ENCODE peak calls at places on chromosomes 1 and 21, in six cellular contexts. M is body of pancreas; W is CD4-positive, alpha-beta memory T cell; P is left lung; N is heart right ventricle; J is tibial artery. Q is an unnamed sample.

GRCh38 chr1:200427744-200428143 is 17.9 kb upstream of the ZNF281 start:
- DNase-seq in N (no peak), M (no peak), W (no peak), J (no peak), P (no peak), Q (no peak)

GRCh38 chr1:246971322-246971721 is 36.5 kb downstream of the ZNF695 start:
- DNase-seq in W (peak), M (peak), N (peak), J (peak), P (peak), Q (peak)

GRCh38 chr1:33255347-33256311 is 663 bp upstream of the ZNF362 start:
- DNase-seq in J (peak), M (peak), W (peak), N (peak), P (peak), Q (peak)

GRCh38 chr1:240149488-240150094 is 57.9 kb downstream of the FMN2 start:
- DNase-seq in W (no peak), N (no peak), P (no peak), M (no peak), J (no peak), Q (peak)

GRCh38 chr1:185998391-185998790 is 264.2 kb downstream of the HMCN1 start:
- DNase-seq in J (no peak), W (no peak), P (no peak), M (no peak), N (no peak), Q (no peak)

GRCh38 chr1:14117700-14118099 is 417.7 kb downstream of the PRDM2 start:
- DNase-seq in P (no peak), N (no peak), J (no peak), W (no peak), M (no peak), Q (no peak)

GRCh38 chr1:150562384-150563339 is 13.5 kb downstream of the ADAMTSL4 start:
- DNase-seq in W (peak), M (no peak), P (no peak), N (no peak), J (no peak), Q (peak)

GRCh38 chr1:62900566-62900965 is 116.6 kb downstream of the ATG4C start:
- DNase-seq in J (no peak), M (no peak), N (no peak), P (no peak), W (no peak), Q (no peak)

GRCh38 chr1:111732718-111733117 is 6.5 kb downstream of the INKA2 start:
- DNase-seq in J (no peak), M (no peak), W (no peak), P (no peak), N (no peak), Q (no peak)

GRCh38 chr1:203278087-203278884 is 27.0 kb upstream of the BTG2 start:
- DNase-seq in W (no peak), M (peak), N (peak), J (peak), P (peak), Q (peak)

GRCh38 chr1:82646336-82646735 is 845.6 kb downstream of the ADGRL2 start:
- DNase-seq in M (no peak), J (no peak), P (no peak), W (no peak), N (no peak), Q (no peak)

GRCh38 chr1:26410706-26411623 is at the start of gene LIN28A:
- DNase-seq in M (no peak), J (peak), W (no peak), P (peak), N (no peak), Q (no peak)

GRCh38 chr1:8031176-8031785 is 5.2 kb upstream of the ERRFI1 start:
- DNase-seq in J (no peak), N (peak), M (peak), P (no peak), W (peak), Q (no peak)

GRCh38 chr21:25572895-25573310 is 34.4 kb downstream of the MRPL39 start:
- DNase-seq in J (no peak), W (peak), M (no peak), N (no peak), P (no peak), Q (no peak)
- H3K4me3 ChIP-seq in J (no peak), W (no peak), M (no peak), N (no peak), P (no peak), Q (no peak)

DNA sequence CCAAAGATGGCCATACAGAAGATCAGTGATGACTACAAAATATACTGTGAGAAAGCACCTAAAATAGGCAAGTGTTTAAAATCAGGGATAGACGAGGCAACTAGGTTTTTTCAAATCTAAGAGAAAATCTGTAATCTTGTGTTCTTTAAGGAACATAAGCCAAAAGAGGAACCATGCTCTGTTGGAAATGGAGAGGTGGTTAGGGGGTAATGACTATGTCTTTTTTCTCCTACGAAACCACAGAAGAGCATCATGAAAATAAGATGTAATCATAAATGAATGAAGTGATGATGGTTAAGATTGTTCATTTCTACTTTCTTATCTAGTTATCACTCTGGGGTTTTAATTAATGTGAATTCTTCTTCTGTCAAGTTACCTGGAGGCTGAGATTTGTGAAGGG is 43.1 kb downstream of the RGSL1 start:
- DNase-seq in N (no peak), P (no peak), W (no peak), M (no peak), J (no peak), Q (no peak)
- H3K4me3 ChIP-seq in N (no peak), P (no peak), W (no peak), M (no peak), J (no peak), Q (no peak)

GRCh38 chr1:117758444-117759316 is 152.8 kb downstream of the TENT5C start:
- DNase-seq in J (peak), P (peak), M (peak), N (peak), W (peak), Q (peak)
- H3K4me3 ChIP-seq in J (peak), P (peak), M (no peak), N (peak), W (peak), Q (no peak)

GRCh38 chr1:207300970-207301369 is 20.5 kb upstream of the CD55 start:
- DNase-seq in J (no peak), P (no peak), W (no peak), N (no peak), M (no peak), Q (no peak)
- H3K4me3 ChIP-seq in J (no peak), P (no peak), W (no peak), N (no peak), M (no peak), Q (no peak)

DNA sequence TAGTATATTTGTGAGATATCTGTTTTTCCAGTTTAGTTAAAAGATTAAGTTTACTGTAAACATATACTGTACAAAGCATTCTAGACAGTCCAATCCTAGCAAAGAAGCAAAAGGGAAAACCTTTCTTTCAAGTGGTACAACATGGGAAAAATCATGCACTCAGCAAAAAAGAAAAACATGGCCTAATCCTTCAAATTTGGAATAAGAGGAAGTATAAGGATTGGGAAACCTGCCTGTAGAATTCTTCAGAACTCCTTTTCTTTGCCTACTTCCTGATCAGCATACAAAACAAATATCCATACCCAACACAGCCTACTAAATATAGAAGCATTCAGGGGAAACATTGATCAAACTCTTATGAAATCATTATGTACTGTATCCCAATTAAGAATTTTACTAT is 45.4 kb downstream of the EPS15 start:
- DNase-seq in M (no peak), N (no peak), J (no peak), W (no peak), P (no peak), Q (no peak)
- H3K4me3 ChIP-seq in M (no peak), N (no peak), J (no peak), W (no peak), P (no peak), Q (no peak)

DNA sequence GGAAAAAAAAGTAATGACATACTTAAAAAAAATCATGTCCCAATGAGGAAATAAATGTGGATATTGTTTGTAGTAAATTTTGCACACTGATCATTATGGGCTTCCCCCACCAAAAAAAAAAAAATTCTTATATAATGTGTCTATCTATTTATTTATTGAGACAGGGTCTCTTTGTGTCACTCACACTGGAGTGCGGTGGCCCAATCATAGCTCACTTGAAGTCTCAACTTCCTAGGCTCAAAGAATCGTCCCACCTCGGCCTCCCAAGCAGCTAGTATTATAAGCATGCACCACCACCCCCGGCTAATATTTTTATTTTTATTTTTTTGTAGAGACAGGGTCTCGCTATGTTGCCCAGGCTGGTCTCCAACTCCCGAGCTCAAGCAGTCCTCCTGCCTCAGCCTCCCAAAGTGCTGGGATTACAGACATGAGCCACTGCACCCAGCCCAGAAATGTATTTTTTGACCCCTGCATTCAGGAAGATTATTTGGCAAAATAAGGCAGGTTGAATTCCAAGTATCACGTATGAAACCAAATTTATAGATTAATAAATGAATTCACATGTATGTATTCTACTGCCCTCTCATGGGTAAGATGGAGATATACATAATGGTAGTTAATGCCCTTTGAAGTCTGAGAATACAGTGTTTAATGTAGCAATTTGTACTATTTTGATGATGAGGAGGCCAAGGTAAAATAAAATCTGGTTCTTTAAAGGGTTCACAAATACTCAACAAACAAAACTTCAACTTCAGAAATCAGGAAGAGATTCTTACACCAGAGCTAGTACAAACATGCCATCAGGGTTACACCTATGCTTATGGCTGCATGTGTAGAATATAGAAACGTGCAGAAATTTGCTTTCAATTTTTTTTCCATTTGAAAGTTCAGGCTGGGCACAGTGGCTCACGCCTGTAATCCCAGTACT is 1.4 kb upstream of the DENND2C start:
- DNase-seq in M (no peak), N (no peak), W (peak), J (no peak), P (no peak), Q (no peak)
- H3K4me3 ChIP-seq in M (no peak), N (no peak), W (no peak), J (peak), P (no peak), Q (no peak)

GRCh38 chr1:192810253-192810880 is 1.5 kb downstream of the RGS2 start:
- DNase-seq in J (peak), M (no peak), N (peak), W (no peak), P (no peak), Q (peak)
- H3K4me3 ChIP-seq in J (peak), M (peak), N (peak), W (no peak), P (peak), Q (no peak)

GRCh38 chr1:178061632-178062031 is 32.3 kb upstream of the RASAL2 start:
- DNase-seq in J (no peak), M (no peak), P (no peak), W (no peak), N (no peak), Q (no peak)
- H3K4me3 ChIP-seq in J (no peak), M (no peak), P (no peak), W (no peak), N (no peak), Q (no peak)

DNA sequence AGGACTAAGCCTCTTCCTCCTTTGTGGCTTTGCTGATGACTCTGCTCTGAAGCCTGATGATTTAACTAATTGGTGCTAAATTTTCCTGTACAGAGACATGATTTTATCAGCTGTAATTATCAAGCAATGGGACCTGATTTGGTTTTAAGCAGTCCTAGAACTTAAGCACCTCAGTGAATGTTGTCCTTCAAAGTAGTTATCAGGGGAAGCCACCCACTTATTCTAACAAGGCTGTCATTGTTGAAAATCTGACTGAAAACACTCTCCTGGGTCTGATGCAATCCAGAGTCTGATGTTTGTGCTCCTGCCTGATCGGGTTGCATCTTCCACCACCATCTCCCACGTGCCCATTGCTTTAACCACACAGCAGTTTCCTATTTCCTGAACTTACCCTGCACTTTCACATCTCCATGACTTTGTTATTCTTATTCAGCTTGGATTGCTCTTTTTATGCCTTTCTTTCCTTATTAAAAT is 54.8 kb downstream of the S1PR1 start:
- DNase-seq in J (no peak), P (no peak), M (no peak), W (peak), N (no peak), Q (no peak)
- H3K4me3 ChIP-seq in J (no peak), P (no peak), M (no peak), W (peak), N (no peak), Q (no peak)